ENCODE peak calls at places on chromosomes 2 and 18, in four cellular contexts. X, W, J and U are unnamed samples.

GRCh38 chr2:64945973-64946736 is 43.0 kb upstream of the SLC1A4 start:
- DNase-seq in W (no peak), X (no peak), J (peak; percentile 79), U (no peak)

GRCh38 chr2:174717273-174717672 is 47.0 kb downstream of the CHRNA1 start:
- DNase-seq in X (no peak), W (no peak), J (no peak), U (no peak)

GRCh38 chr2:190887089-190887488 is 6.5 kb downstream of the GLS start:
- DNase-seq in W (no peak), J (peak; percentile 48), X (no peak), U (no peak)

GRCh38 chr18:30889582-30890301 is 152.8 kb downstream of the DSC3 start:
- DNase-seq in W (no peak), X (no peak), J (no peak), U (peak; percentile 53)

GRCh38 chr2:46914578-46915230 is 902 bp downstream of the MCFD2 start:
- DNase-seq in W (peak; percentile 31), J (no peak), X (no peak), U (no peak)

GRCh38 chr2:47041891-47042684 is 113.0 kb downstream of the STPG4 start:
- DNase-seq in J (no peak), W (no peak), X (no peak), U (no peak)

GRCh38 chr2:133756833-133757232 is 188.6 kb upstream of the NCKAP5 start:
- DNase-seq in W (no peak), J (no peak), X (no peak), U (no peak)

GRCh38 chr2:189210250-189211075 is 30.9 kb upstream of the COL5A2 start:
- DNase-seq in W (peak; percentile 54), X (no peak), J (no peak), U (no peak)

GRCh38 chr2:112938904-112939303 is 27.9 kb downstream of the IL37 start:
- DNase-seq in X (no peak), W (no peak), J (no peak), U (no peak)

GRCh38 chr2:5842326-5842725 is 150.1 kb downstream of the SOX11 start:
- DNase-seq in J (no peak), W (no peak), X (no peak), U (no peak)

GRCh38 chr2:5845798-5846197 is 153.6 kb downstream of the SOX11 start:
- DNase-seq in W (no peak), J (no peak), X (no peak), U (no peak)

GRCh38 chr2:5849596-5849995 is 157.4 kb downstream of the SOX11 start:
- DNase-seq in W (no peak), J (no peak), X (no peak), U (no peak)

GRCh38 chr2:5841126-5841525 is 148.9 kb downstream of the SOX11 start:
- DNase-seq in J (no peak), W (no peak), X (no peak), U (no peak)

GRCh38 chr2:5846881-5847280 is 154.7 kb downstream of the SOX11 start:
- DNase-seq in J (no peak), X (no peak), W (no peak), U (no peak)
- TF ChIP-seq FOXK2 in J (no peak), X (no peak), W (no peak), U (no peak)

GRCh38 chr2:196234672-196235071 is 63.3 kb upstream of the STK17B start:
- DNase-seq in J (peak; percentile 47), X (no peak), W (no peak), U (no peak)

GRCh38 chr2:196230460-196230859 is 59.1 kb upstream of the STK17B start:
- DNase-seq in W (no peak), J (no peak), X (no peak), U (no peak)

GRCh38 chr2:196230051-196230450 is 58.7 kb upstream of the STK17B start:
- DNase-seq in X (no peak), J (no peak), W (no peak), U (no peak)

GRCh38 chr2:196233033-196233807 is 61.8 kb upstream of the STK17B start:
- DNase-seq in X (no peak), J (no peak), W (no peak), U (no peak)

GRCh38 chr2:196233808-196234501 is 62.6 kb upstream of the STK17B start:
- DNase-seq in W (no peak), J (peak; percentile 60), X (no peak), U (no peak)
- TF ChIP-seq FOXM1 in W (no peak), J (no peak), X (no peak), U (no peak)

GRCh38 chr2:8577573-8577972 is 104.3 kb upstream of the ID2 start:
- DNase-seq in W (no peak), X (no peak), J (no peak), U (no peak)

GRCh38 chr2:8575011-8575750 is 106.7 kb upstream of the ID2 start:
- DNase-seq in W (no peak), X (peak; percentile 44), J (no peak), U (no peak)

GRCh38 chr2:8575810-8576423 is 105.9 kb upstream of the ID2 start:
- DNase-seq in X (no peak), W (no peak), J (no peak), U (no peak)

GRCh38 chr2:8578335-8579244 is 103.3 kb upstream of the ID2 start:
- DNase-seq in X (no peak), J (no peak), W (no peak), U (no peak)

GRCh38 chr2:8576525-8577157 is 105.2 kb upstream of the ID2 start:
- DNase-seq in W (no peak), J (no peak), X (no peak), U (no peak)
- TF ChIP-seq FOXK2 in W (no peak), J (no peak), X (no peak), U (no peak)

GRCh38 chr2:76491503-76491902 is 780.8 kb upstream of the GCFC2 start:
- DNase-seq in X (no peak), W (no peak), J (no peak), U (no peak)
- TF ChIP-seq FOXM1 in X (no peak), W (no peak), J (no peak), U (no peak)

GRCh38 chr2:709138-709779 is 32.1 kb upstream of the TMEM18 start:
- DNase-seq in J (no peak), W (no peak), X (no peak), U (no peak)
- TF ChIP-seq FOXK2 in J (no peak), W (no peak), X (no peak), U (no peak)

DNA sequence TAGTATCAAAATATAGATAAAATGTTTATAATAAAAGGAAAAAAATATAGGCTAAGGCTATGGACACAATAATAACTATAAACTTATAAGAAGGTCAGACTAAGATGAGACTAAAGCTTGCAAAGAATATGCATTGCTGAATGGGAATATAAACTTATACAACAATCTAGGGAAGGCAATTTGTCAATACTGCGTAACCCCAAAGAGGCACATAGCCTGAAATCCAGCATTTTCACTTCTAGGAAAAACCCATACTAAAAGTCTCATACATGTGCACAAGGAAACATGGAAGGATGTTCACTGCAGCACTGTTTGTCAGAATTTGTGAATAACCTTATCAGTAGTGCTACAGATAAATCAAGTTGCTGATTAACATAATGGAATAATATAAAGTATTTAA is 45.5 kb downstream of the FANCL start:
- DNase-seq in J (no peak), X (no peak), W (no peak), U (no peak)
- TF ChIP-seq FOXM1 in J (no peak), X (no peak), W (no peak), U (no peak)

GRCh38 chr18:56789004-56789888 is 138.1 kb downstream of the WDR7 start:
- DNase-seq in J (no peak), W (peak; percentile 26), X (peak; percentile 33), U (peak; percentile 13)
- TF ChIP-seq FOXK2 in J (no peak), W (no peak), X (no peak), U (no peak)

DNA sequence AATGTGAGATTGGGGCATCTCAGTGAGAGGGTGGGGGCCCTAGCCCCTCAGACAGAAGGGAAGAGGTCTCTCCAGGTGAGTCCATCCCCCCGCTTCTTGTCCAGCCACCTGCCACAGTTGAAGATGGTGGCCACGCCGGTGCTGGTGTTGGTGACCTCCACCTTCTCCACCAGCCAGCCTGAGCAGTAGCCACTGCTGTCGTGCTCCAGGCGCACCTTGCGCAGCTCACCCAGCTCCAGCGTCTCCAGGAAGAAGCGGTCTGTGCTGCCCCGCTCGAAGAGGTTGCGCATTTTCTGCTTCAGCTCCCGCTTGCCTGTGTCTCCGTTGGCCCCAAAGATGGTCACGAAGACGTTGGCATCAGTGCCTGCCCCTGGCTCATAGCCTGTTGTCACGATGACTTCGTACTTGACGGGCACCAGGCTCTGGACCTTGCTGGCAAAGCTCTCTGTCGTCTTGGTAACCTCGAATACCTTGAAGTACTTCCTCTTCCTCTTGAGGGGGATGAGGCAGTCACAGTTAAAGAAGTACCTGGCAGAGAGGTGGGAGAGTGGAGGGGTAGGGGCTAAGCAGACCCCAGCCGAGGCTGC is 179.5 kb downstream of the LOXHD1 start:
- DNase-seq in X (no peak), W (no peak), J (no peak), U (no peak)
- TF ChIP-seq FOXM1 in X (no peak), W (no peak), J (no peak), U (no peak)

DNA sequence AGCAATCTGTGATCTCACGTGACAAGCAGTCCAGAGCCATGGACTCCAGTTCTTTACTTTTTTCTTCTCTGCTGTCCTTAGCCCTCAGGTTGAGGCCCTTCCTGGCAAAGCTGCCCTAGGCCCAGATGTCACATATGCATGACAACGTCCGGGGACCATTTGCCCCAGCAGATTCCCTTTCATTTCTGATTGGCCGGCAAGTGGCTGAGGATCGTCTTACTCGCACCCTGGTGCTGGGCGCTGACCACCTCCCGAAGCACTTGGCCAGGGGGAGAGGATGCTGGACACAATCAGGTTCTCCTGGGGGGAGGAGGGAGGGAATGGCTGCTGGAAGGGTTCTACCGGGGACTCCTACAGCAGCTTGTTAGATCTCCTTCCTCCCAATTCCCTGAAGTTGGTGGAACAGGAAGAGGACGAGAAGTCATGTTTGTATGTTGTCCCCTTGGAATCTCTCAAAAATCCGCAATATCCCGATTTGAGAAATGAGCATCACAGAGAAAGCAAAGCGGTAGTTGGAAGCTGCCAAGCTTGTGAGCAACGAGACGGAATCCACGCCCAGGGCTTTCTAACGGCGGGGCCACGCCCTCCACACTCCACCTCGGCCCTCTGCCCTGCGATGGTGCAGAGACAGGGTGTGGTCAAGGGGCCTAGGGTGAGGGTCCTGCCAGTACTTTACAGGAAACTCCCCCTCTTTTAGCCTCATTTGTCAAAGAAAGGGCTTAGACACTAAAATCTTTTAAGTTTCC is 61.8 kb upstream of the YWHAQ start:
- DNase-seq in X (no peak), J (no peak), W (peak; percentile 39), U (no peak)
- TF ChIP-seq FOXK2 in X (no peak), J (no peak), W (no peak), U (no peak)